ENCODE peak calls at places on chromosome 22, in four cellular contexts. O is IMR-90, R is amniotic stem cell, E is GM20000. S is an unnamed sample.

GRCh38 chr22:45262931-45263789 is 21.6 kb upstream of the UPK3A start:
- DNase-seq in E (peak), O (no peak), R (no peak), S (no peak)

GRCh38 chr22:38238519-38239051 is 34.2 kb downstream of the TMEM184B start:
- DNase-seq in E (no peak), R (no peak), O (peak), S (peak)

GRCh38 chr22:31291403-31291715 is 929 bp downstream of the PIK3IP1 start:
- DNase-seq in E (no peak), O (no peak), R (no peak), S (no peak)

GRCh38 chr22:28014141-28015055 is 95.3 kb upstream of the PITPNB start:
- DNase-seq in O (no peak), R (no peak), E (no peak), S (no peak)

GRCh38 chr22:50218153-50218995 is 17.6 kb downstream of the SELENOO start:
- DNase-seq in E (no peak), R (no peak), O (no peak), S (no peak)

GRCh38 chr22:37105154-37105553 is 4.4 kb downstream of the TMPRSS6 start:
- DNase-seq in E (no peak), R (no peak), O (no peak), S (no peak)

GRCh38 chr22:28817919-28818859 is 17.8 kb upstream of the XBP1 start:
- DNase-seq in E (no peak), R (no peak), O (no peak), S (no peak)

GRCh38 chr22:41288245-41288946 is 2.4 kb upstream of the RANGAP1 start:
- DNase-seq in O (peak), E (no peak), R (peak), S (no peak)

GRCh38 chr22:20551805-20552449 is 44.5 kb downstream of the MED15 start:
- DNase-seq in O (no peak), E (no peak), R (no peak), S (peak)

GRCh38 chr22:44202261-44202789 is 21.6 kb downstream of the PARVG start:
- DNase-seq in E (no peak), O (peak), R (peak), S (peak)

GRCh38 chr22:30609260-30610185 is 2.5 kb downstream of the TCN2 start:
- DNase-seq in O (peak), R (peak), E (peak), S (no peak)

S was measured in occipital lobe.